ENCODE peak calls at places on chromosome 22, in ten cellular contexts. R, P, H, Q, I, D, A, V, S and Z are unnamed samples.

GRCh38 chr22:21621891-21622623 is 7.8 kb downstream of the YDJC start:
- DNase-seq in I (no peak), Q (no peak), H (peak), R (no peak), D (peak), P (no peak), S (no peak), A (no peak), V (no peak), Z (peak)

GRCh38 chr22:16922076-16922475 is 85.9 kb downstream of the GAB4 start:
- DNase-seq in A (no peak), P (no peak), D (no peak), Q (no peak), V (no peak), S (no peak), I (no peak), H (no peak), R (no peak), Z (no peak)

GRCh38 chr22:17234144-17234623 is 14.9 kb upstream of the ADA2 start:
- DNase-seq in A (no peak), S (no peak), D (no peak), P (peak), R (peak), I (no peak), V (no peak), H (no peak), Q (no peak), Z (no peak)

GRCh38 chr22:37905534-37906363 is at the start of gene MICALL1:
- DNase-seq in V (peak), H (peak), A (peak), S (peak), D (no peak), P (peak), Q (peak), R (peak), I (peak), Z (peak)

GRCh38 chr22:37254206-37254866 is 10.3 kb upstream of the RAC2 start:
- DNase-seq in V (peak), R (peak), S (no peak), D (no peak), I (no peak), P (no peak), A (no peak), H (no peak), Q (peak), Z (no peak)

GRCh38 chr22:43110927-43111623 is 525 bp downstream of the BIK start:
- DNase-seq in D (no peak), Q (no peak), S (peak), I (no peak), V (peak), H (no peak), P (no peak), R (no peak), A (peak), Z (no peak)

GRCh38 chr22:46682011-46682731 is 55.9 kb downstream of the CERK start:
- DNase-seq in P (no peak), H (no peak), I (no peak), R (no peak), D (no peak), V (no peak), A (no peak), Q (no peak), S (no peak), Z (no peak)

GRCh38 chr22:35383679-35384071 is 2.8 kb downstream of the HMOX1 start:
- DNase-seq in D (no peak), H (no peak), V (no peak), P (no peak), A (no peak), Q (no peak), I (no peak), S (no peak), R (no peak), Z (no peak)

GRCh38 chr22:29313126-29314071 is 2.1 kb downstream of the RASL10A start:
- DNase-seq in H (no peak), P (peak), I (peak), R (no peak), V (peak), Q (no peak), D (no peak), S (peak), A (no peak), Z (no peak)

GRCh38 chr22:31079095-31079642 is 1.9 kb upstream of the SMTN start:
- DNase-seq in A (no peak), H (no peak), I (no peak), V (no peak), P (peak), S (no peak), D (no peak), R (no peak), Q (no peak), Z (no peak)

GRCh38 chr22:30609260-30610185 is 2.5 kb downstream of the TCN2 start:
- DNase-seq in P (no peak), I (peak), S (peak), D (no peak), Q (peak), R (peak), V (peak), H (peak), A (no peak), Z (peak)

GRCh38 chr22:17090550-17090949 is 5.8 kb downstream of the IL17RA start:
- DNase-seq in I (no peak), R (no peak), A (no peak), D (no peak), P (no peak), S (no peak), Q (no peak), H (no peak), V (no peak), Z (no peak)

GRCh38 chr22:39253427-39254070 is 8.8 kb upstream of the PDGFB start:
- DNase-seq in S (peak), R (peak), D (no peak), V (peak), I (no peak), A (peak), Q (peak), H (peak), P (no peak), Z (peak)

GRCh38 chr22:44884968-44885805 is 124.6 kb downstream of the PHF21B start:
- DNase-seq in S (no peak), D (no peak), A (no peak), I (peak), V (peak), H (no peak), P (no peak), R (peak), Q (peak), Z (no peak)

GRCh38 chr22:19526076-19526701 is 2.0 kb upstream of the CLDN5 start:
- DNase-seq in D (no peak), H (no peak), I (no peak), Q (no peak), A (no peak), R (no peak), V (no peak), S (no peak), P (no peak), Z (no peak)

GRCh38 chr22:19178659-19179471 is at the start of gene SLC25A1:
- DNase-seq in H (peak), R (peak), A (peak), Q (peak), I (peak), D (peak), P (peak), S (peak), V (peak), Z (peak)

GRCh38 chr22:32587449-32587848 is 112.8 kb downstream of the FBXO7 start:
- DNase-seq in A (no peak), H (no peak), I (peak), P (no peak), D (no peak), S (no peak), Q (peak), V (no peak), R (no peak), Z (peak)

GRCh38 chr22:46775364-46775758 is 12.9 kb downstream of the TBC1D22A start:
- DNase-seq in I (no peak), P (no peak), S (no peak), V (no peak), Q (no peak), H (no peak), D (no peak), A (no peak), R (no peak), Z (no peak)